ENCODE peak calls at places on chromosome 22, in seven cellular contexts. One of them, this sample, is unnamed.

GRCh38 chr22:39448205-39449054 is 8.4 kb upstream of the MGAT3 start:
- DNase-seq in AG09309: no peak
- DNase-seq in epithelial cell of esophagus: peak
- DNase-seq in astrocyte of the cerebellum: no peak
- DNase-seq in SK-N-SH: no peak
- DNase-seq in astrocyte of the spinal cord: no peak
- DNase-seq in heart left ventricle: no peak
- DNase-seq in this sample: peak

GRCh38 chr22:46159212-46159611 is 8.9 kb downstream of the PPARA start:
- DNase-seq in heart left ventricle: no peak
- DNase-seq in AG09309: no peak
- DNase-seq in astrocyte of the cerebellum: no peak
- DNase-seq in SK-N-SH: no peak
- DNase-seq in epithelial cell of esophagus: no peak
- DNase-seq in astrocyte of the spinal cord: no peak
- DNase-seq in this sample: no peak

GRCh38 chr22:33438273-33438672 is 380.1 kb upstream of the SYN3 start:
- DNase-seq in epithelial cell of esophagus: peak
- DNase-seq in astrocyte of the spinal cord: peak
- DNase-seq in astrocyte of the cerebellum: peak
- DNase-seq in heart left ventricle: no peak
- DNase-seq in AG09309: peak
- DNase-seq in SK-N-SH: no peak
- DNase-seq in this sample: no peak

GRCh38 chr22:23182289-23183106 is 2.2 kb downstream of the BCR start:
- DNase-seq in heart left ventricle: no peak
- DNase-seq in astrocyte of the spinal cord: no peak
- DNase-seq in AG09309: no peak
- DNase-seq in epithelial cell of esophagus: peak
- DNase-seq in SK-N-SH: no peak
- DNase-seq in astrocyte of the cerebellum: no peak
- DNase-seq in this sample: peak

GRCh38 chr22:47333625-47334024 is 571.2 kb downstream of the TBC1D22A start:
- DNase-seq in epithelial cell of esophagus: peak
- DNase-seq in astrocyte of the spinal cord: peak
- DNase-seq in AG09309: no peak
- DNase-seq in SK-N-SH: no peak
- DNase-seq in heart left ventricle: no peak
- DNase-seq in astrocyte of the cerebellum: peak
- DNase-seq in this sample: no peak

GRCh38 chr22:24599514-24599913 is 3.5 kb upstream of the GGT1 start:
- DNase-seq in astrocyte of the spinal cord: no peak
- DNase-seq in astrocyte of the cerebellum: no peak
- DNase-seq in epithelial cell of esophagus: peak
- DNase-seq in SK-N-SH: no peak
- DNase-seq in heart left ventricle: no peak
- DNase-seq in AG09309: no peak
- DNase-seq in this sample: peak

GRCh38 chr22:23471698-23472097 is 108.4 kb downstream of the IGLL1 start:
- DNase-seq in astrocyte of the spinal cord: no peak
- DNase-seq in astrocyte of the cerebellum: no peak
- DNase-seq in AG09309: no peak
- DNase-seq in epithelial cell of esophagus: no peak
- DNase-seq in SK-N-SH: no peak
- DNase-seq in heart left ventricle: no peak
- DNase-seq in this sample: no peak

GRCh38 chr22:37784829-37785495 is 22.8 kb upstream of the GCAT start:
- DNase-seq in heart left ventricle: no peak
- DNase-seq in astrocyte of the spinal cord: no peak
- DNase-seq in SK-N-SH: peak
- DNase-seq in epithelial cell of esophagus: peak
- DNase-seq in AG09309: no peak
- DNase-seq in astrocyte of the cerebellum: no peak
- DNase-seq in this sample: no peak

GRCh38 chr22:49975543-49976389 is 15.2 kb downstream of the PIM3 start:
- DNase-seq in epithelial cell of esophagus: no peak
- DNase-seq in astrocyte of the spinal cord: no peak
- DNase-seq in SK-N-SH: peak
- DNase-seq in AG09309: no peak
- DNase-seq in astrocyte of the cerebellum: no peak
- DNase-seq in heart left ventricle: no peak
- DNase-seq in this sample: peak

GRCh38 chr22:46405925-46406324 is 70.4 kb downstream of the TRMU start:
- DNase-seq in AG09309: no peak
- DNase-seq in astrocyte of the spinal cord: no peak
- DNase-seq in SK-N-SH: no peak
- DNase-seq in heart left ventricle: no peak
- DNase-seq in epithelial cell of esophagus: no peak
- DNase-seq in astrocyte of the cerebellum: peak
- DNase-seq in this sample: no peak

GRCh38 chr22:18104566-18104965 is 6.0 kb upstream of the TUBA8 start:
- DNase-seq in astrocyte of the spinal cord: peak
- DNase-seq in heart left ventricle: no peak
- DNase-seq in epithelial cell of esophagus: no peak
- DNase-seq in AG09309: no peak
- DNase-seq in astrocyte of the cerebellum: no peak
- DNase-seq in SK-N-SH: no peak
- DNase-seq in this sample: peak

GRCh38 chr22:23683545-23683944 is 7.3 kb upstream of the RGL4 start:
- DNase-seq in SK-N-SH: no peak
- DNase-seq in heart left ventricle: no peak
- DNase-seq in epithelial cell of esophagus: no peak
- DNase-seq in AG09309: no peak
- DNase-seq in astrocyte of the spinal cord: no peak
- DNase-seq in astrocyte of the cerebellum: no peak
- DNase-seq in this sample: no peak

GRCh38 chr22:47154621-47155081 is 392.2 kb downstream of the TBC1D22A start:
- DNase-seq in SK-N-SH: peak
- DNase-seq in astrocyte of the cerebellum: peak
- DNase-seq in heart left ventricle: peak
- DNase-seq in astrocyte of the spinal cord: peak
- DNase-seq in epithelial cell of esophagus: peak
- DNase-seq in AG09309: peak
- DNase-seq in this sample: no peak

GRCh38 chr22:34801221-34801620 is 264.7 kb upstream of the ISX start:
- DNase-seq in AG09309: no peak
- DNase-seq in astrocyte of the cerebellum: no peak
- DNase-seq in astrocyte of the spinal cord: no peak
- DNase-seq in epithelial cell of esophagus: no peak
- DNase-seq in heart left ventricle: no peak
- DNase-seq in SK-N-SH: no peak
- DNase-seq in this sample: no peak

GRCh38 chr22:17343766-17344165 is 25.5 kb upstream of the CECR2 start:
- DNase-seq in astrocyte of the spinal cord: no peak
- DNase-seq in heart left ventricle: no peak
- DNase-seq in epithelial cell of esophagus: no peak
- DNase-seq in astrocyte of the cerebellum: no peak
- DNase-seq in SK-N-SH: no peak
- DNase-seq in AG09309: no peak
- DNase-seq in this sample: no peak

GRCh38 chr22:40603088-40603605 is 33.4 kb downstream of the MRTFA start:
- DNase-seq in epithelial cell of esophagus: peak
- DNase-seq in heart left ventricle: no peak
- DNase-seq in SK-N-SH: no peak
- DNase-seq in AG09309: no peak
- DNase-seq in astrocyte of the cerebellum: peak
- DNase-seq in astrocyte of the spinal cord: peak
- DNase-seq in this sample: no peak

GRCh38 chr22:42072606-42073330 is 1.3 kb upstream of the PHETA2 start:
- DNase-seq in epithelial cell of esophagus: no peak
- DNase-seq in astrocyte of the cerebellum: no peak
- DNase-seq in SK-N-SH: no peak
- DNase-seq in AG09309: no peak
- DNase-seq in astrocyte of the spinal cord: no peak
- DNase-seq in heart left ventricle: no peak
- DNase-seq in this sample: no peak

GRCh38 chr22:31897842-31898241 is 46.5 kb upstream of the YWHAH start:
- DNase-seq in heart left ventricle: no peak
- DNase-seq in astrocyte of the cerebellum: no peak
- DNase-seq in AG09309: no peak
- DNase-seq in SK-N-SH: no peak
- DNase-seq in epithelial cell of esophagus: no peak
- DNase-seq in astrocyte of the spinal cord: no peak
- DNase-seq in this sample: no peak

GRCh38 chr22:31896472-31896871 is 47.9 kb upstream of the YWHAH start:
- DNase-seq in astrocyte of the cerebellum: no peak
- DNase-seq in AG09309: no peak
- DNase-seq in SK-N-SH: no peak
- DNase-seq in astrocyte of the spinal cord: no peak
- DNase-seq in epithelial cell of esophagus: no peak
- DNase-seq in heart left ventricle: no peak
- DNase-seq in this sample: no peak

GRCh38 chr22:31899661-31900060 is 44.7 kb upstream of the YWHAH start:
- DNase-seq in AG09309: no peak
- DNase-seq in astrocyte of the spinal cord: no peak
- DNase-seq in epithelial cell of esophagus: no peak
- DNase-seq in SK-N-SH: no peak
- DNase-seq in astrocyte of the cerebellum: no peak
- DNase-seq in heart left ventricle: no peak
- DNase-seq in this sample: no peak

GRCh38 chr22:31898406-31898805 is 45.9 kb upstream of the YWHAH start:
- DNase-seq in astrocyte of the cerebellum: no peak
- DNase-seq in AG09309: no peak
- DNase-seq in epithelial cell of esophagus: no peak
- DNase-seq in astrocyte of the spinal cord: no peak
- DNase-seq in heart left ventricle: no peak
- DNase-seq in SK-N-SH: no peak
- DNase-seq in this sample: no peak

GRCh38 chr22:31898911-31899310 is 45.4 kb upstream of the YWHAH start:
- DNase-seq in astrocyte of the spinal cord: no peak
- DNase-seq in AG09309: no peak
- DNase-seq in SK-N-SH: peak
- DNase-seq in astrocyte of the cerebellum: no peak
- DNase-seq in epithelial cell of esophagus: no peak
- DNase-seq in heart left ventricle: no peak
- DNase-seq in this sample: no peak
- H3K4me3 ChIP-seq in astrocyte of the spinal cord: no peak
- H3K4me3 ChIP-seq in AG09309: no peak
- H3K4me3 ChIP-seq in SK-N-SH: no peak
- H3K4me3 ChIP-seq in astrocyte of the cerebellum: no peak
- H3K4me3 ChIP-seq in epithelial cell of esophagus: no peak
- H3K4me3 ChIP-seq in heart left ventricle: no peak
- H3K4me3 ChIP-seq in this sample: no peak

DNA sequence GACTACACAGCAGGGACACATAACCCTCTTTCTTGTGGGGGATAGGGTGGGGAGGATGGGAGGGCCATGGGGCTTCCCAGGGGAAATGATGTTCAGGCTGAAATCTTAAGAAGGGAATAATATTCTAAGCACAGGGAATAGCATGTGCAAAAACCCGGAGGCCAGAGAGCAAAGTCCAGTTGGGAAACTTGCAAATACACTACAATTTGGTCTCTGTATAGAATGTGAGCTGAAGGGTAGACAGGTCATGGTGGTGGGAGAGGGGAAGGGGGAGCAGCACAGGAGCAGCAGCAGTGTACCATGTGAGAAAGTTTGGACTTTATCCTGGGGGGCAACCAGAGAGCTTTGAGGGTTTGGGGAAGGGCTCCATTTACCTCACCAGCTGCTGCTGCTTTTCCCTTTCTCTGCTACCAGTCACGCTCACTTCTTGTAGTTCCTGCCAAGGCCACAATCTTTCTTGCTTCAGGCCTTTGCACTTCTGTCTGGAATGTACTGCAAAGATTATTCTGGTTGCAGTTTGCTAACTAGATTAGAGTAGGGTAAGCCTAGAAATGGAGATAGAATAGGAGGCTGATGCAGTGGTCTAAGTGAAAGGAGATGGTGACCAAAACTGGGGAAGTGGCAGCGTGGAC is 43.0 kb downstream of the KREMEN1 start:
- DNase-seq in astrocyte of the spinal cord: no peak
- DNase-seq in astrocyte of the cerebellum: no peak
- DNase-seq in AG09309: no peak
- DNase-seq in heart left ventricle: no peak
- DNase-seq in SK-N-SH: no peak
- DNase-seq in epithelial cell of esophagus: no peak
- DNase-seq in this sample: no peak
- TF ChIP-seq CTCF in astrocyte of the spinal cord: no peak
- TF ChIP-seq CTCF in astrocyte of the cerebellum: no peak
- TF ChIP-seq CTCF in AG09309: no peak
- TF ChIP-seq CTCF in heart left ventricle: no peak
- TF ChIP-seq CTCF in SK-N-SH: no peak
- TF ChIP-seq CTCF in epithelial cell of esophagus: no peak
- TF ChIP-seq CTCF in this sample: no peak

DNA sequence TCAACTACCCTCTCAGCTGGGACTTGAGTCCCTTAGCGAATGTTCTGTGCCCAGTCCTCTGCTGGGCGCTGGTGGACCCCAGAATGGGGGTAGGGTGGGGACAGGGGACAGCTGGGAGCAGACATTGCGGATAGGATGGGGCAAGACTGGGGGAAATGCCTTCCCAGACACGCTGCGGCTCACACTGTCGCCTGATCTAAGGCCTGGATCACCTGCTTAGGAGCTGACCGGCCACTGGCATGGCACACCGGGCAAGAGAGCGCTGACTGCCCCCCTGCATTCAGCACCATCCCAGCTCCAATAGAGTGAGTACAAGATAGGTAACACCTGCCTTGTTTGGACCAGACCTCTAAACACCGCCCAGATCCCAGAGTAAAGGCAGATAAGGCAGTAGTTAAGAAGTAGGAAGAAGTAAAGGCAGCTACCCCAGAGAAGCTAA is 1.4 kb downstream of the ARVCF start:
- DNase-seq in epithelial cell of esophagus: no peak
- DNase-seq in astrocyte of the cerebellum: no peak
- DNase-seq in heart left ventricle: no peak
- DNase-seq in SK-N-SH: no peak
- DNase-seq in AG09309: no peak
- DNase-seq in astrocyte of the spinal cord: no peak
- DNase-seq in this sample: no peak
- H3K4me3 ChIP-seq in epithelial cell of esophagus: no peak
- H3K4me3 ChIP-seq in astrocyte of the cerebellum: no peak
- H3K4me3 ChIP-seq in heart left ventricle: peak
- H3K4me3 ChIP-seq in SK-N-SH: no peak
- H3K4me3 ChIP-seq in AG09309: no peak
- H3K4me3 ChIP-seq in astrocyte of the spinal cord: no peak
- H3K4me3 ChIP-seq in this sample: no peak

GRCh38 chr22:20272174-20272573 is 4.1 kb upstream of the RTN4R start:
- DNase-seq in SK-N-SH: no peak
- DNase-seq in astrocyte of the spinal cord: no peak
- DNase-seq in AG09309: no peak
- DNase-seq in astrocyte of the cerebellum: no peak
- DNase-seq in heart left ventricle: no peak
- DNase-seq in epithelial cell of esophagus: no peak
- DNase-seq in this sample: no peak

GRCh38 chr22:20273720-20274119 is 5.6 kb upstream of the RTN4R start:
- DNase-seq in AG09309: no peak
- DNase-seq in epithelial cell of esophagus: no peak
- DNase-seq in astrocyte of the spinal cord: no peak
- DNase-seq in astrocyte of the cerebellum: no peak
- DNase-seq in SK-N-SH: no peak
- DNase-seq in heart left ventricle: no peak
- DNase-seq in this sample: no peak

GRCh38 chr22:20272700-20273099 is 4.6 kb upstream of the RTN4R start:
- DNase-seq in SK-N-SH: no peak
- DNase-seq in astrocyte of the cerebellum: no peak
- DNase-seq in astrocyte of the spinal cord: no peak
- DNase-seq in heart left ventricle: no peak
- DNase-seq in AG09309: no peak
- DNase-seq in epithelial cell of esophagus: no peak
- DNase-seq in this sample: no peak

GRCh38 chr22:20268350-20269012 is 363 bp upstream of the RTN4R start:
- DNase-seq in heart left ventricle: peak
- DNase-seq in SK-N-SH: peak
- DNase-seq in epithelial cell of esophagus: peak
- DNase-seq in AG09309: no peak
- DNase-seq in astrocyte of the spinal cord: no peak
- DNase-seq in astrocyte of the cerebellum: no peak
- DNase-seq in this sample: peak

GRCh38 chr22:20271114-20271994 is 3.2 kb upstream of the RTN4R start:
- DNase-seq in AG09309: no peak
- DNase-seq in epithelial cell of esophagus: no peak
- DNase-seq in SK-N-SH: no peak
- DNase-seq in astrocyte of the spinal cord: no peak
- DNase-seq in heart left ventricle: no peak
- DNase-seq in astrocyte of the cerebellum: no peak
- DNase-seq in this sample: no peak
- TF ChIP-seq CTCF in AG09309: no peak
- TF ChIP-seq CTCF in epithelial cell of esophagus: no peak
- TF ChIP-seq CTCF in SK-N-SH: no peak
- TF ChIP-seq CTCF in astrocyte of the spinal cord: no peak
- TF ChIP-seq CTCF in heart left ventricle: no peak
- TF ChIP-seq CTCF in astrocyte of the cerebellum: no peak
- TF ChIP-seq CTCF in this sample: no peak